ENCODE peak calls at places on chromosomes 3 and 15, in four cellular contexts. U, I, S and K are unnamed samples.

GRCh38 chr15:89177633-89178306 is 43.6 kb downstream of the RLBP1 start:
- DNase-seq in I (peak), U (peak), S (peak), K (no peak)

GRCh38 chr15:73697033-73697467 is 12.9 kb downstream of the CD276 start:
- DNase-seq in U (peak), S (peak), I (peak), K (peak)

GRCh38 chr15:38130739-38131498 is 121.7 kb upstream of the SPRED1 start:
- DNase-seq in S (peak), I (peak), U (peak), K (peak)

GRCh38 chr3:106326941-106327765 is 458.3 kb upstream of the CBLB start:
- DNase-seq in S (peak), I (no peak), U (no peak), K (no peak)

GRCh38 chr3:15361494-15362214 is 29.3 kb upstream of the SH3BP5 start:
- DNase-seq in I (no peak), U (no peak), S (no peak), K (no peak)

GRCh38 chr15:99967841-99968371 is 234.7 kb upstream of the LYSMD4 start:
- DNase-seq in I (no peak), U (peak), S (no peak), K (no peak)

GRCh38 chr15:37046876-37047614 is 53.3 kb downstream of the MEIS2 start:
- DNase-seq in I (no peak), S (peak), U (no peak), K (no peak)

GRCh38 chr3:42037318-42037945 is 53.7 kb upstream of the TRAK1 start:
- DNase-seq in I (no peak), U (no peak), S (no peak), K (no peak)

GRCh38 chr3:4744405-4745239 is 234.6 kb upstream of the BHLHE40 start:
- DNase-seq in S (peak), I (no peak), U (no peak), K (no peak)

GRCh38 chr15:52337198-52337853 is 41.7 kb upstream of the MYO5C start:
- DNase-seq in I (no peak), U (no peak), S (peak), K (no peak)

GRCh38 chr3:136021798-136022197 is 56.3 kb downstream of the PPP2R3A start:
- DNase-seq in I (no peak), U (no peak), S (no peak), K (no peak)

GRCh38 chr3:30977592-30977991 is 83.1 kb upstream of the GADL1 start:
- DNase-seq in I (no peak), U (no peak), S (no peak), K (no peak)

GRCh38 chr15:75786564-75786925 is 56.7 kb upstream of the UBE2Q2 start:
- DNase-seq in U (no peak), S (no peak), I (peak), K (no peak)

GRCh38 chr3:139110072-139110830 is 65.6 kb upstream of the PRR23C start:
- DNase-seq in I (peak), U (no peak), S (no peak), K (no peak)

GRCh38 chr3:74591946-74592345 is 22.5 kb downstream of the CNTN3 start:
- DNase-seq in S (no peak), U (no peak), I (no peak), K (no peak)

GRCh38 chr3:167095976-167096375 is 284.1 kb downstream of the ZBBX start:
- DNase-seq in I (no peak), U (no peak), S (peak), K (no peak)

GRCh38 chr3:81470416-81470978 is 290.9 kb downstream of the GBE1 start:
- DNase-seq in S (no peak), I (no peak), U (no peak), K (no peak)

GRCh38 chr3:106628407-106628806 is 748.8 kb upstream of the CCDC54 start:
- DNase-seq in I (no peak), S (peak), U (no peak), K (no peak)

GRCh38 chr3:62149962-62150361 is 223.4 kb downstream of the FEZF2 start:
- DNase-seq in S (peak), I (peak), U (no peak), K (peak)

GRCh38 chr15:82129144-82129692 is 83.4 kb upstream of the MEX3B start:
- DNase-seq in S (no peak), I (no peak), U (no peak), K (no peak)

GRCh38 chr3:49916686-49917085 is 12.9 kb downstream of the MON1A start:
- DNase-seq in S (no peak), I (no peak), U (no peak), K (no peak)

GRCh38 chr3:143203848-143204247 is 84.3 kb downstream of the CHST2 start:
- DNase-seq in U (no peak), S (peak), I (no peak), K (no peak)

GRCh38 chr3:59127071-59127470 is 77.2 kb upstream of the CFAP20DC start:
- DNase-seq in S (peak), U (no peak), I (no peak), K (no peak)

GRCh38 chr3:24520101-24520495 is 25.4 kb upstream of the THRB start:
- DNase-seq in I (no peak), S (no peak), U (no peak), K (no peak)

GRCh38 chr3:195107593-195107992 is 163.4 kb downstream of the XXYLT1 start:
- DNase-seq in U (no peak), S (no peak), I (no peak), K (no peak)

GRCh38 chr3:122890077-122890484 is 95.2 kb downstream of the SLC49A4 start:
- DNase-seq in I (peak), S (peak), U (no peak), K (peak)

GRCh38 chr3:171840831-171841619 is 2.1 kb upstream of the TMEM212 start:
- DNase-seq in I (no peak), U (no peak), S (no peak), K (no peak)

GRCh38 chr3:47452460-47453215 is 23.1 kb downstream of the SCAP start:
- DNase-seq in S (no peak), U (no peak), I (no peak), K (no peak)

DNA sequence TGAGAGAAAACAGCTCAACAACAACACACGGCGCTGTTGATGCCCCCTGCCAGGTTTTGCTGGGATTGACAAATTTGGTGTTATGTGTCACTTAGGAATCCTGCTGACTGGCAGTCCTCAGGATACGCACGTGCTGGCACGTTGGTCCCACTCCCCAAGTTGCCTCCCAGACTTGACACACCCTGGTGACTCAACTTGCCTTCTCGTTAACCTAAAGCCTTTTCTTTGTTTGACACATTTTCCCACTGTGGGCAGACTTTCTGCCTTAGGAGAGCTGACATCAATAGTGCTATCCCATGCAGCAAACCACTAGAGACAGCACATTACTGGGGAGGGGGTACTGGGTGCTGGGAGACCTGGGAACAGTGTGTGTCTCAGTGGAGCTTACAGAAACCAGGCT is 104.2 kb downstream of the OXNAD1 start:
- DNase-seq in I (no peak), S (no peak), U (no peak), K (no peak)
- H3K4me3 ChIP-seq in I (no peak), S (no peak), U (no peak), K (no peak)

DNA sequence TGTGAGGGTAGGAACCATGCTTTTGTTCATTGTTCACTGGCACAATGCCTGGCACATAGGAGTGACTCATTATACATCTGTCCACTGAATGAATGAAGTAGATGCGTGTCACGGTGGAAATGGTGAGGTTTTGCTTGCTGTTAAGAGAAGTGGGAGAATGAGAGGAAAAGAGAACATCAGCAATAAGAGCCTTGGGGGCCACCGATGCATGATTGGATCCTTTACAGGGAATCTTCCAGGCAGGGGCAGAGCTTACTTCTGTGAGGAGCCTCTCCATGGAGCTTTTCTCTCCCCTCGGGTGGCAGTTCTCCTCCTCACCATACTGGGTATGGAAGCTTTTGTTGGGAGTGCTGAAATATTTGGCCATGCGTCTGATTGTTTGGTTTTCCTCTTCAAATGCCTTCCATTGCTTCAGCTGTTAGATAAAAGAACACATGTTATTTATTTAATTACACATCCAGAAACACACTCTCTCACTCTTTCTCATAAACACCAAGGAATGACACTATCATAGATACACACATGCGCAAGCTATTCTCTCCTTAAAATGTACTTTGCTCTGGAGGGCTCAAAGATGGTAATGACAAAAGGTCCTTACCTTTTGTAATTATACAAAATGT is 78.9 kb upstream of the GSK3B start:
- DNase-seq in U (no peak), I (no peak), S (peak), K (no peak)
- H3K4me3 ChIP-seq in U (no peak), I (no peak), S (no peak), K (no peak)

GRCh38 chr3:56889131-56889530 is 87.4 kb upstream of the ARHGEF3 start:
- DNase-seq in U (no peak), I (no peak), S (no peak), K (no peak)
- H3K4me3 ChIP-seq in U (no peak), I (no peak), S (no peak), K (no peak)

DNA sequence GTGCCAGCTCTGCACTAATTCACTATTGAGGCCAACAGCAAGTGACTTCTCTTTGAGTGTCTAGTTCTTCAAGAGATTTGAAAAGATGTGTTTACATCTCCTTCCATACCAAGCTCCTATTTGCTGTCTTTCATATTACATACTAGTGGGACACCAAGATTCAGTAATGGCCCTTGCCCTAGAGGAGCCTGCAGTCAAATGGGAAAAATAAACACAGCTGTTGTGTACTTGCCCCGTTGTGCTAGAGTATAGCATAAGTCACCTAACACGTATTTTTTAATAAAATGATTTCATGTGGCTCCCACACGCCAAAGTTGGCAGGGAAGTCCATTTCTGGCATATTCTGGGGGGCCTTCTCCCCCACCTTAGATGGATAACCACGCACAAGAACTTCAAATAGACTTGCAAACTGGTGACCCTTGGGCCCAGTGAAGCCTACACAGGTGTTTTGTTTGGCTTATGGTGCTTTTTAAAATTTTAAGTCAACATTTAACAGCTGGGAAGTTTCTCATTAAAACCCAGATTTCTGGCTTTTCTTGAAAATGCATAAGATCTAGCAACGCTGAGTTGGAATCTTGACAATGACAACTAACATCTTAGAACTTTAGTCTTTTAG is 95.3 kb upstream of the LPP start:
- DNase-seq in U (no peak), S (no peak), I (no peak), K (no peak)
- H3K4me3 ChIP-seq in U (no peak), S (no peak), I (no peak), K (no peak)

GRCh38 chr15:57183041-57183440 is 193.3 kb upstream of the CGNL1 start:
- DNase-seq in I (no peak), U (no peak), S (no peak), K (no peak)
- H3K4me3 ChIP-seq in I (no peak), U (no peak), S (no peak), K (no peak)

GRCh38 chr3:32780071-32780734 is 37.6 kb upstream of the TRIM71 start:
- DNase-seq in S (no peak), U (no peak), I (no peak), K (no peak)
- H3K4me3 ChIP-seq in S (no peak), U (peak), I (peak), K (peak)

DNA sequence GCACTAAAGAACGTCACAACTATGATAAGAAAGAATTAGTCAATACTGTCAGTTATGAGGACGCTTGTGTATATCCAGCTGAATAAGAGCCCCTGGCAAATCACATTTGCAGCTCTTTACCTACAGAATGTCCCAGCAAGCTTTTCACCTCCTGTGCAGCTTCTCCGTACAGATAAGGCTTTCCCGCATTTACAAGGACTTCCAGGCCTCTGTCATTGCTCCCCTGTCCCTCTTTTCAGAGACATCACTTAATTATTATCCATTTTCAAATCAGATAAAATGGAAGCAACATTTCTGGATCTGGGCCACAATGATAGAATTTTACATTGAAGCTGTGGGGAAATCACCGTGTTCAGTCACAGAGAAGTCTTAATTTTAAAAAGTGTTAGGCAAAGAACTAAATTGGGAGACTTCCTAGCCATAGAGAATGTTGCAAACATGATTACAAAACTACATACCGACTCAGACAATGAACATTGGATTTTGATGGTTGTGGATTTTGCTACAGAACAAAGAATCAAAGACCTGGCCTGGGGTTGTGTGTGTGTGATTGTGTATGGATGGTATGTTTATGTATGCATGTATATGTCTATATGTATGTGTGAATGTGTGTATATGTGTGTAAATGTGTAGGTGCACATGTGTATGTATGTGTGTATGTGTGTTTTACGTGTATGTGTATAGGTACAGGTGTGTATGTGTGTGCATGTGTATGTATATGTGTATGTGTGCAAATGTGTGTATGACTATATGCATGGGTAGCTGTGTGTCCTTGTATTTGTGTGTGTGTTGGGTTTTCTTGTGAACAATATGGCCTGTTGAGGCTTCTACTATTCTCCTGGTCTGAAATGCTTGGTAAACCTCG is 41.5 kb downstream of the MGLL start:
- DNase-seq in I (no peak), U (no peak), S (no peak), K (no peak)
- H3K4me3 ChIP-seq in I (no peak), U (no peak), S (no peak), K (no peak)